ENCODE peak calls at places on chromosomes 12 and 14, in four cellular contexts. J is astrocyte, B is psoas muscle, L is GM23248. G is an unnamed sample.

GRCh38 chr12:74899031-74899829 is 310.4 kb downstream of the KCNC2 start:
- DNase-seq in J (peak; percentile 27), B (no peak), L (peak; percentile 2), G (no peak)

GRCh38 chr12:73506611-73507010 is 1031.0 kb upstream of the ATXN7L3B start:
- DNase-seq in J (no peak), B (no peak), L (no peak), G (no peak)

GRCh38 chr12:107395817-107396216 is 289.8 kb upstream of the PWP1 start:
- DNase-seq in J (no peak), B (no peak), L (no peak), G (no peak)

GRCh38 chr12:123111498-123112165 is 39.3 kb downstream of the PITPNM2 start:
- DNase-seq in J (peak; percentile 75), B (no peak), L (no peak), G (no peak)

GRCh38 chr12:121391619-121392324 is 8.1 kb upstream of the RNF34 start:
- DNase-seq in J (peak; percentile 2), B (no peak), L (peak; percentile 68), G (peak; percentile 75)

GRCh38 chr14:91113829-91114078 is at the start of gene DGLUCY:
- DNase-seq in J (peak; percentile 64), B (peak; percentile 91), L (peak; percentile 93), G (peak; percentile 8)

GRCh38 chr12:124925117-124925516 is 10.7 kb upstream of the UBC start:
- DNase-seq in J (no peak), B (no peak), L (no peak), G (no peak)

GRCh38 chr12:109687250-109687649 is 26.4 kb upstream of the FAM222A start:
- DNase-seq in J (no peak), B (no peak), L (no peak), G (no peak)

GRCh38 chr12:2751686-2752085 is 43.1 kb upstream of the FKBP4 start:
- DNase-seq in J (no peak), B (no peak), L (no peak), G (no peak)

GRCh38 chr14:55053500-55053899 is 2.1 kb downstream of the MAPK1IP1L start:
- DNase-seq in J (no peak), B (no peak), L (no peak), G (no peak)

GRCh38 chr12:53096761-53097160 is 706 bp upstream of the IGFBP6 start:
- DNase-seq in J (no peak), B (no peak), L (no peak), G (no peak)

GRCh38 chr14:50775357-50775756 is 55.6 kb downstream of the NIN start:
- DNase-seq in J (peak; percentile 89), B (no peak), L (peak; percentile 93), G (peak; percentile 89)

GRCh38 chr12:71780207-71780822 is 25.7 kb downstream of the RAB21 start:
- DNase-seq in J (no peak), B (no peak), L (peak; percentile 80), G (no peak)

GRCh38 chr14:68506645-68507405 is 286.0 kb downstream of the ZFP36L1 start:
- DNase-seq in J (no peak), B (no peak), L (no peak), G (no peak)

GRCh38 chr12:29004066-29004935 is 144.8 kb upstream of the FAR2 start:
- DNase-seq in J (no peak), B (no peak), L (no peak), G (no peak)

GRCh38 chr12:42097971-42098370 is 46.7 kb downstream of the GXYLT1 start:
- DNase-seq in J (no peak), B (no peak), L (no peak), G (no peak)

GRCh38 chr12:70417121-70417520 is 51.0 kb downstream of the KCNMB4 start:
- DNase-seq in J (no peak), B (no peak), L (no peak), G (no peak)

GRCh38 chr12:6294533-6295186 is 15.8 kb upstream of the PLEKHG6 start:
- DNase-seq in J (no peak), B (no peak), L (peak; percentile 38), G (no peak)

GRCh38 chr14:77467801-77468200 is 9.9 kb downstream of the AHSA1 start:
- DNase-seq in J (no peak), B (no peak), L (no peak), G (no peak)

GRCh38 chr12:126989532-126989931 is 1277.4 kb upstream of the TMEM132C start:
- DNase-seq in J (no peak), B (no peak), L (no peak), G (no peak)

GRCh38 chr14:100155049-100155621 is 4.3 kb downstream of the DEGS2 start:
- DNase-seq in J (no peak), B (no peak), L (peak; percentile 44), G (no peak)

GRCh38 chr14:104610749-104611310 is 6.3 kb upstream of the TMEM179 start:
- DNase-seq in J (no peak), B (no peak), L (no peak), G (no peak)

GRCh38 chr14:104609666-104610065 is 5.1 kb upstream of the TMEM179 start:
- DNase-seq in J (no peak), B (no peak), L (no peak), G (no peak)

DNA sequence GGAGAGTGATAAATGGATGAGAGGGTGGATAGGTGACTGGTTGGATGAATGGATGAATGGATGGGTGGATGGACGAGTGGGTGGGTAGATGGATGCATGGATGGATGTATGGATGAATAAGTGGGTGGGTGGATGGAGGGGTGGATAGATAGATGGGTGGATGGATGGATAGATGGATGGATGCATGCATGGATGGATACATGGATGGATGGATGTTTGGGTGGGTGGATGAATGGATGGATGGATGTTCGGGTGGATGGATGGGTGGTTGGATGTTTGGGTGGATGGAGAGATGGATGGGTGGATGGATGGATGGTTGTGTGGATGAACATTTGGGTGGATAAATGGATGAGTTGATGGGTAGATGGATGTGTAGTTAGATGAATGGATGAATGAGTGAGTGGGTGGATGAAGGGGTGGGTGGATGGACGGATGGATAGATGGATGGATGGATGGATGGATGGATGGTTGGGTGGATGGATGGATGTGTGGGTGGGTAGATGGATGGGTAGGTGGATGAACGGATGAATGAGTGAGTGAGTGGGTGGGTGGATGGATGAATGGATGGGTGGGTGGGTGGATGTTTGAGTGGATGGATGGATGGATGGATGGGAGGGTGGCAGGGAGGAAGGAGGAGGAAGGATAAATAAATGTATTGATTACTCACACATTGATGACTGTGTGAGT is 9.7 kb upstream of the TMEM179 start:
- DNase-seq in J (no peak), B (no peak), L (no peak), G (no peak)
- H3K27me3 ChIP-seq in J (no peaks in the 10 kb centered on the region), B (peaks cover 8% of the 10 kb centered on the region), L (peaks cover 15% of the 10 kb centered on the region), G (peaks cover 2% of the 10 kb centered on the region)

DNA sequence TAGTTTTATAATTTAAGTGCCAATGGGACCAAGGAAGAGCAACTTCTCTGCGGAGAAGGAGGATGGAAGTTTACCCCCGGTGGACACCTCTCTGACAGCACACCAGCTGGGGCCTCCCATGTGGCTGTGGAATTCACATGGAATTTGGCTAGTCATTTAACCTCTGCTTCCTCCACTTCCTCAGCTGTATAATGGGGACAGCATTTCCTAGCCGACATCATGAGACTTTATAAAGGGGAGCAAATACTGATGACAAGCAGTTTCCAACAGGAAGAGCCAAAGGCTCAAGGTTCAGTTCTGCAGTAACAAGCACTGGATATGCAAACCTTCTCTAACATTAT is 7.5 kb downstream of the DUSP6 start:
- DNase-seq in J (no peak), B (no peak), L (no peak), G (no peak)
- H3K27me3 ChIP-seq in J (no peaks in the 10 kb centered on the region), B (peaks cover 7% of the 10 kb centered on the region), L (no peaks in the 10 kb centered on the region), G (no peaks in the 10 kb centered on the region)

DNA sequence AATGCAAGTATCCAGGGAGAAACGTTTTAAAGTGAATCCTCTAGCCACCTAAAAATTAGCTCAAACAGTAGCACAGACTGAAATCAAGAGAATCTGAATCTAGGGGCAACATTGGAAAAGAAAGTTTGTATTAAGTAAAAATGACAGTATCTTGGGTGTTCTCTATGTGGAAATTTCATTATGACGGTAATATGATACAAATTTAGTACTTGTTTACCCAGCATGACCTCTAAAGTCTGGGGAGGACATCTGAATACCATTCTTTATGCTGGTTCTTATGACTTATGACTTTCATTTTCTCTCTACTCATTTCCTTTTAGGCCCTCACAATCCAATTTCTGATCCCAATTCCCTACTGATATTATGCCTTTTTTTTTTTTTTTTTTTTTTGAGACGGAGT is 14.0 kb downstream of the GTSF1 start:
- DNase-seq in J (no peak), B (no peak), L (no peak), G (no peak)
- H3K27me3 ChIP-seq in J (peaks cover 22% of the 10 kb centered on the region), B (no peaks in the 10 kb centered on the region), L (peaks cover 11% of the 10 kb centered on the region), G (peaks cover 15% of the 10 kb centered on the region)

GRCh38 chr12:54546511-54546910 is 2.9 kb upstream of the PDE1B start:
- DNase-seq in J (no peak), B (no peak), L (no peak), G (no peak)

GRCh38 chr12:54555670-54556257 is 6.4 kb downstream of the PDE1B start:
- DNase-seq in J (no peak), B (no peak), L (no peak), G (no peak)

GRCh38 chr12:54544743-54545142 is 4.7 kb upstream of the PDE1B start:
- DNase-seq in J (no peak), B (no peak), L (no peak), G (no peak)

DNA sequence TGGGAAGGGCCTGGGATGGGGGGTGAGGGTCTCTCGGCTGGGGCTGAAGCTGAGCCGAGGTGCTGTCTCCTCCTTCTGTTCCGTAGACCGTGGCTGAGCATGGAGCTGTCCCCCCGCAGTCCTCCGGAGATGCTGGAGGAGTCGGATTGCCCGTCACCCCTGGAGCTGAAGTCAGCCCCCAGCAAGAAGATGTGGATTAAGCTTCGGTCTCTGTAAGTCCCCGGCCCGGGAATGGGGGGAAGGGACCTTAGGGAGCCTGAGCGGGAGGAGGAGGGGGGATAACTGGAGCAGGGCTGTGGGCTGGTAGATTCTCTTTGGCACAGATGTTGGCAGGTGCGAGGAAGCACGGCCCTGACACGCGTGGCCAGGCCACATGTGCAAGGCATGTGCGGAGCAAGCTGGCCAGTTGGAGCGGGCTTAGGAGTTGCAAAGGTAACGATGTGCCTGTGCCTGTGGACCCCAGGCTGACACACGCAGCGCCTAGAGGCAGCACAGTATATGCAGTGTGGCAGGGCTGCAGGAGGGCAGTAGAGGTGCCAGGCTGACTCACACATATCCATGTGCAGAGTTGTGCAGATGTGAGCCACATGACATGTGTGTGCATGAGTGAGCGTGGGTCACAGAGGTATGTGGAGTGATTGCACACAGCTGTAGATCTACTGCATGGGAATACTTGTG is 512 bp downstream of the PDE1B start:
- DNase-seq in J (no peak), B (no peak), L (peak; percentile 54), G (no peak)
- H3K27me3 ChIP-seq in J (peaks cover 69% of the 10 kb centered on the region), B (peaks cover 4% of the 10 kb centered on the region), L (peaks cover 81% of the 10 kb centered on the region), G (peaks cover 26% of the 10 kb centered on the region)

GRCh38 chr14:105440554-105440900 is 20.9 kb downstream of the MTA1 start:
- DNase-seq in J (no peak), B (no peak), L (no peak), G (no peak)

GRCh38 chr14:105439710-105440553 is 20.3 kb downstream of the MTA1 start:
- DNase-seq in J (no peak), B (peak; percentile 57), L (peak; percentile 60), G (no peak)

GRCh38 chr14:105440992-105441391 is 21.4 kb downstream of the MTA1 start:
- DNase-seq in J (no peak), B (no peak), L (no peak), G (no peak)

GRCh38 chr14:105437723-105438500 is 18.3 kb downstream of the MTA1 start:
- DNase-seq in J (no peak), B (no peak), L (no peak), G (no peak)

DNA sequence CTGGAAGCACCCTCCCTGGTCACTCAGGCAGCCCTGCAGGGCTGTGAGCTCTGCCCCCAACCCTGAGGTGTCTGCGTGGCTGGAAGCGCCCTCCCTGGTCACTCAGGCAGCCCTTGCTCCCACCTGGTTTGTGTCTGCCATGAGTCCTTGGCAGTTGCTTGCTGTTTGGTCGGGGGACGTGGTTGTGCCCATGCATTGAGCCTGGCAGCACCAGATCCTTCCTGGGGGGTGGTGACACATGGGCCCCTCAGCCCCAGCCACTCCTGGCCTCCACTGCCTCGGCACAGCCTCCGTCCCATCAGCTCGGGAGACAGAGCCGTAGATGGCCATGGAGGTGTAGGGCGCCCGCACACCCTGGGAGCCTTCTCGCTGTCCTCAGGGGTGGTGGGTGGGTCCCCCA is 19.6 kb downstream of the MTA1 start:
- DNase-seq in J (no peak), B (no peak), L (no peak), G (no peak)
- H3K27me3 ChIP-seq in J (no peaks in the 10 kb centered on the region), B (no peaks in the 10 kb centered on the region), L (no peaks in the 10 kb centered on the region), G (no peaks in the 10 kb centered on the region)

G was measured in BJ.